ENCODE peak calls at places on chromosomes 16 and 17, in seven cellular contexts. One of them, this sample, is unnamed.

GRCh38 chr17:8785547-8786412 is 13.4 kb downstream of the MFSD6L start:
- DNase-seq in body of pancreas: peak; percentile 77
- DNase-seq in iris pigment epithelial cell: peak; percentile 44
- DNase-seq in activated CD4-positive, alpha-beta T cell treated with anti-CD3 and anti-CD28 coated beads for 48 hours: peak; percentile 78
- DNase-seq in stimulated activated CD4-positive, alpha-beta T cell treated with anti-CD3 and anti-CD28 coated beads, Interleukin-4, amount 100 ng/mL, for 24 hours: peak; percentile 67
- DNase-seq in sigmoid colon: peak; percentile 78
- DNase-seq in fibroblast of the aortic adventitia: peak; percentile 81
- DNase-seq in this sample: peak; percentile 89

GRCh38 chr17:61251939-61252865 is 147.4 kb upstream of the TBX2 start:
- DNase-seq in body of pancreas: peak; percentile 70
- DNase-seq in iris pigment epithelial cell: peak; percentile 99
- DNase-seq in activated CD4-positive, alpha-beta T cell treated with anti-CD3 and anti-CD28 coated beads for 48 hours: no peak
- DNase-seq in stimulated activated CD4-positive, alpha-beta T cell treated with anti-CD3 and anti-CD28 coated beads, Interleukin-4, amount 100 ng/mL, for 24 hours: no peak
- DNase-seq in sigmoid colon: peak; percentile 95
- DNase-seq in fibroblast of the aortic adventitia: peak; percentile 99
- DNase-seq in this sample: peak; percentile 92

GRCh38 chr16:57721356-57721755 is 14.2 kb upstream of the KATNB1 start:
- DNase-seq in body of pancreas: no peak
- DNase-seq in iris pigment epithelial cell: no peak
- DNase-seq in activated CD4-positive, alpha-beta T cell treated with anti-CD3 and anti-CD28 coated beads for 48 hours: no peak
- DNase-seq in stimulated activated CD4-positive, alpha-beta T cell treated with anti-CD3 and anti-CD28 coated beads, Interleukin-4, amount 100 ng/mL, for 24 hours: no peak
- DNase-seq in sigmoid colon: no peak
- DNase-seq in fibroblast of the aortic adventitia: no peak
- DNase-seq in this sample: no peak

GRCh38 chr16:89261691-89262563 is 44.4 kb downstream of the ZNF778 start:
- DNase-seq in body of pancreas: no peak
- DNase-seq in iris pigment epithelial cell: no peak
- DNase-seq in activated CD4-positive, alpha-beta T cell treated with anti-CD3 and anti-CD28 coated beads for 48 hours: no peak
- DNase-seq in stimulated activated CD4-positive, alpha-beta T cell treated with anti-CD3 and anti-CD28 coated beads, Interleukin-4, amount 100 ng/mL, for 24 hours: no peak
- DNase-seq in sigmoid colon: peak; percentile 64
- DNase-seq in fibroblast of the aortic adventitia: peak; percentile 34
- DNase-seq in this sample: no peak

GRCh38 chr16:24748242-24748641 is 18.8 kb downstream of the TNRC6A start:
- DNase-seq in body of pancreas: no peak
- DNase-seq in iris pigment epithelial cell: peak; percentile 97
- DNase-seq in activated CD4-positive, alpha-beta T cell treated with anti-CD3 and anti-CD28 coated beads for 48 hours: no peak
- DNase-seq in stimulated activated CD4-positive, alpha-beta T cell treated with anti-CD3 and anti-CD28 coated beads, Interleukin-4, amount 100 ng/mL, for 24 hours: peak; percentile 17
- DNase-seq in sigmoid colon: peak; percentile 77
- DNase-seq in fibroblast of the aortic adventitia: peak; percentile 91
- DNase-seq in this sample: no peak

GRCh38 chr16:72270531-72270930 is 98.6 kb upstream of the PMFBP1 start:
- DNase-seq in body of pancreas: no peak
- DNase-seq in iris pigment epithelial cell: no peak
- DNase-seq in activated CD4-positive, alpha-beta T cell treated with anti-CD3 and anti-CD28 coated beads for 48 hours: no peak
- DNase-seq in stimulated activated CD4-positive, alpha-beta T cell treated with anti-CD3 and anti-CD28 coated beads, Interleukin-4, amount 100 ng/mL, for 24 hours: no peak
- DNase-seq in sigmoid colon: no peak
- DNase-seq in fibroblast of the aortic adventitia: no peak
- DNase-seq in this sample: no peak

GRCh38 chr17:44840274-44840673 is 7.4 kb upstream of the HIGD1B start:
- DNase-seq in body of pancreas: no peak
- DNase-seq in iris pigment epithelial cell: no peak
- DNase-seq in activated CD4-positive, alpha-beta T cell treated with anti-CD3 and anti-CD28 coated beads for 48 hours: no peak
- DNase-seq in stimulated activated CD4-positive, alpha-beta T cell treated with anti-CD3 and anti-CD28 coated beads, Interleukin-4, amount 100 ng/mL, for 24 hours: no peak
- DNase-seq in sigmoid colon: no peak
- DNase-seq in fibroblast of the aortic adventitia: no peak
- DNase-seq in this sample: no peak

GRCh38 chr17:74981979-74982662 is 5.3 kb upstream of the CDR2L start:
- DNase-seq in body of pancreas: peak; percentile 80
- DNase-seq in iris pigment epithelial cell: peak; percentile 64
- DNase-seq in activated CD4-positive, alpha-beta T cell treated with anti-CD3 and anti-CD28 coated beads for 48 hours: peak; percentile 81
- DNase-seq in stimulated activated CD4-positive, alpha-beta T cell treated with anti-CD3 and anti-CD28 coated beads, Interleukin-4, amount 100 ng/mL, for 24 hours: peak; percentile 79
- DNase-seq in sigmoid colon: peak; percentile 85
- DNase-seq in fibroblast of the aortic adventitia: peak; percentile 40
- DNase-seq in this sample: peak; percentile 86

GRCh38 chr16:72986011-72986410 is 61.9 kb downstream of the ZFHX3 start:
- DNase-seq in body of pancreas: no peak
- DNase-seq in iris pigment epithelial cell: peak; percentile 36
- DNase-seq in activated CD4-positive, alpha-beta T cell treated with anti-CD3 and anti-CD28 coated beads for 48 hours: no peak
- DNase-seq in stimulated activated CD4-positive, alpha-beta T cell treated with anti-CD3 and anti-CD28 coated beads, Interleukin-4, amount 100 ng/mL, for 24 hours: no peak
- DNase-seq in sigmoid colon: peak; percentile 90
- DNase-seq in fibroblast of the aortic adventitia: no peak
- DNase-seq in this sample: no peak

GRCh38 chr17:80951121-80952090 is 40.2 kb upstream of the CHMP6 start:
- DNase-seq in body of pancreas: no peak
- DNase-seq in iris pigment epithelial cell: no peak
- DNase-seq in activated CD4-positive, alpha-beta T cell treated with anti-CD3 and anti-CD28 coated beads for 48 hours: no peak
- DNase-seq in stimulated activated CD4-positive, alpha-beta T cell treated with anti-CD3 and anti-CD28 coated beads, Interleukin-4, amount 100 ng/mL, for 24 hours: no peak
- DNase-seq in sigmoid colon: peak; percentile 60
- DNase-seq in fibroblast of the aortic adventitia: no peak
- DNase-seq in this sample: no peak

GRCh38 chr16:84673561-84673960 is 25.2 kb downstream of the KLHL36 start:
- DNase-seq in body of pancreas: no peak
- DNase-seq in iris pigment epithelial cell: no peak
- DNase-seq in activated CD4-positive, alpha-beta T cell treated with anti-CD3 and anti-CD28 coated beads for 48 hours: no peak
- DNase-seq in stimulated activated CD4-positive, alpha-beta T cell treated with anti-CD3 and anti-CD28 coated beads, Interleukin-4, amount 100 ng/mL, for 24 hours: no peak
- DNase-seq in sigmoid colon: no peak
- DNase-seq in fibroblast of the aortic adventitia: no peak
- DNase-seq in this sample: no peak

GRCh38 chr17:29060475-29060874 is 17.5 kb downstream of the PIPOX start:
- DNase-seq in body of pancreas: no peak
- DNase-seq in iris pigment epithelial cell: no peak
- DNase-seq in activated CD4-positive, alpha-beta T cell treated with anti-CD3 and anti-CD28 coated beads for 48 hours: no peak
- DNase-seq in stimulated activated CD4-positive, alpha-beta T cell treated with anti-CD3 and anti-CD28 coated beads, Interleukin-4, amount 100 ng/mL, for 24 hours: no peak
- DNase-seq in sigmoid colon: no peak
- DNase-seq in fibroblast of the aortic adventitia: no peak
- DNase-seq in this sample: no peak

GRCh38 chr16:48384305-48384981 is 770 bp downstream of the SIAH1 start:
- DNase-seq in body of pancreas: peak; percentile 57
- DNase-seq in iris pigment epithelial cell: peak; percentile 47
- DNase-seq in activated CD4-positive, alpha-beta T cell treated with anti-CD3 and anti-CD28 coated beads for 48 hours: peak; percentile 33
- DNase-seq in stimulated activated CD4-positive, alpha-beta T cell treated with anti-CD3 and anti-CD28 coated beads, Interleukin-4, amount 100 ng/mL, for 24 hours: peak; percentile 17
- DNase-seq in sigmoid colon: peak; percentile 81
- DNase-seq in fibroblast of the aortic adventitia: peak; percentile 54
- DNase-seq in this sample: peak; percentile 78

GRCh38 chr16:81784042-81784785 is 5.1 kb downstream of the PLCG2 start:
- DNase-seq in body of pancreas: no peak
- DNase-seq in iris pigment epithelial cell: no peak
- DNase-seq in activated CD4-positive, alpha-beta T cell treated with anti-CD3 and anti-CD28 coated beads for 48 hours: no peak
- DNase-seq in stimulated activated CD4-positive, alpha-beta T cell treated with anti-CD3 and anti-CD28 coated beads, Interleukin-4, amount 100 ng/mL, for 24 hours: no peak
- DNase-seq in sigmoid colon: no peak
- DNase-seq in fibroblast of the aortic adventitia: peak; percentile 7
- DNase-seq in this sample: no peak

GRCh38 chr17:19672009-19672837 is 23.7 kb downstream of the ALDH3A2 start:
- DNase-seq in body of pancreas: no peak
- DNase-seq in iris pigment epithelial cell: peak; percentile 7
- DNase-seq in activated CD4-positive, alpha-beta T cell treated with anti-CD3 and anti-CD28 coated beads for 48 hours: no peak
- DNase-seq in stimulated activated CD4-positive, alpha-beta T cell treated with anti-CD3 and anti-CD28 coated beads, Interleukin-4, amount 100 ng/mL, for 24 hours: no peak
- DNase-seq in sigmoid colon: no peak
- DNase-seq in fibroblast of the aortic adventitia: peak; percentile 30
- DNase-seq in this sample: no peak

GRCh38 chr17:55688057-55688456 is 34.6 kb downstream of the TMEM100 start:
- DNase-seq in body of pancreas: no peak
- DNase-seq in iris pigment epithelial cell: no peak
- DNase-seq in activated CD4-positive, alpha-beta T cell treated with anti-CD3 and anti-CD28 coated beads for 48 hours: no peak
- DNase-seq in stimulated activated CD4-positive, alpha-beta T cell treated with anti-CD3 and anti-CD28 coated beads, Interleukin-4, amount 100 ng/mL, for 24 hours: no peak
- DNase-seq in sigmoid colon: no peak
- DNase-seq in fibroblast of the aortic adventitia: no peak
- DNase-seq in this sample: no peak

GRCh38 chr16:52469775-52470174 is 77.2 kb downstream of the TOX3 start:
- DNase-seq in body of pancreas: no peak
- DNase-seq in iris pigment epithelial cell: peak; percentile 5
- DNase-seq in activated CD4-positive, alpha-beta T cell treated with anti-CD3 and anti-CD28 coated beads for 48 hours: no peak
- DNase-seq in stimulated activated CD4-positive, alpha-beta T cell treated with anti-CD3 and anti-CD28 coated beads, Interleukin-4, amount 100 ng/mL, for 24 hours: no peak
- DNase-seq in sigmoid colon: no peak
- DNase-seq in fibroblast of the aortic adventitia: no peak
- DNase-seq in this sample: no peak

GRCh38 chr17:1552911-1553310 is 9.7 kb downstream of the PITPNA start:
- DNase-seq in body of pancreas: no peak
- DNase-seq in iris pigment epithelial cell: no peak
- DNase-seq in activated CD4-positive, alpha-beta T cell treated with anti-CD3 and anti-CD28 coated beads for 48 hours: no peak
- DNase-seq in stimulated activated CD4-positive, alpha-beta T cell treated with anti-CD3 and anti-CD28 coated beads, Interleukin-4, amount 100 ng/mL, for 24 hours: no peak
- DNase-seq in sigmoid colon: no peak
- DNase-seq in fibroblast of the aortic adventitia: no peak
- DNase-seq in this sample: no peak

GRCh38 chr17:74833501-74834361 is 26.0 kb downstream of the GRIN2C start:
- DNase-seq in body of pancreas: no peak
- DNase-seq in iris pigment epithelial cell: peak; percentile 49
- DNase-seq in activated CD4-positive, alpha-beta T cell treated with anti-CD3 and anti-CD28 coated beads for 48 hours: no peak
- DNase-seq in stimulated activated CD4-positive, alpha-beta T cell treated with anti-CD3 and anti-CD28 coated beads, Interleukin-4, amount 100 ng/mL, for 24 hours: no peak
- DNase-seq in sigmoid colon: no peak
- DNase-seq in fibroblast of the aortic adventitia: no peak
- DNase-seq in this sample: no peak

GRCh38 chr16:85857406-85857805 is 41.6 kb upstream of the IRF8 start:
- DNase-seq in body of pancreas: no peak
- DNase-seq in iris pigment epithelial cell: no peak
- DNase-seq in activated CD4-positive, alpha-beta T cell treated with anti-CD3 and anti-CD28 coated beads for 48 hours: no peak
- DNase-seq in stimulated activated CD4-positive, alpha-beta T cell treated with anti-CD3 and anti-CD28 coated beads, Interleukin-4, amount 100 ng/mL, for 24 hours: no peak
- DNase-seq in sigmoid colon: no peak
- DNase-seq in fibroblast of the aortic adventitia: no peak
- DNase-seq in this sample: no peak

GRCh38 chr16:19232988-19233387 is 52.5 kb upstream of the CLEC19A start:
- DNase-seq in body of pancreas: no peak
- DNase-seq in iris pigment epithelial cell: no peak
- DNase-seq in activated CD4-positive, alpha-beta T cell treated with anti-CD3 and anti-CD28 coated beads for 48 hours: no peak
- DNase-seq in stimulated activated CD4-positive, alpha-beta T cell treated with anti-CD3 and anti-CD28 coated beads, Interleukin-4, amount 100 ng/mL, for 24 hours: no peak
- DNase-seq in sigmoid colon: no peak
- DNase-seq in fibroblast of the aortic adventitia: no peak
- DNase-seq in this sample: no peak

GRCh38 chr16:81003610-81004460 is 2.9 kb downstream of the CMC2 start:
- DNase-seq in body of pancreas: no peak
- DNase-seq in iris pigment epithelial cell: peak; percentile 72
- DNase-seq in activated CD4-positive, alpha-beta T cell treated with anti-CD3 and anti-CD28 coated beads for 48 hours: peak; percentile 45
- DNase-seq in stimulated activated CD4-positive, alpha-beta T cell treated with anti-CD3 and anti-CD28 coated beads, Interleukin-4, amount 100 ng/mL, for 24 hours: no peak
- DNase-seq in sigmoid colon: no peak
- DNase-seq in fibroblast of the aortic adventitia: peak; percentile 61
- DNase-seq in this sample: no peak

GRCh38 chr16:50680907-50681885 is at the start of gene SNX20:
- DNase-seq in body of pancreas: no peak
- DNase-seq in iris pigment epithelial cell: no peak
- DNase-seq in activated CD4-positive, alpha-beta T cell treated with anti-CD3 and anti-CD28 coated beads for 48 hours: peak; percentile 69
- DNase-seq in stimulated activated CD4-positive, alpha-beta T cell treated with anti-CD3 and anti-CD28 coated beads, Interleukin-4, amount 100 ng/mL, for 24 hours: peak; percentile 64
- DNase-seq in sigmoid colon: no peak
- DNase-seq in fibroblast of the aortic adventitia: no peak
- DNase-seq in this sample: peak; percentile 88

GRCh38 chr16:89375021-89375420 is 115.3 kb downstream of the ANKRD11 start:
- DNase-seq in body of pancreas: no peak
- DNase-seq in iris pigment epithelial cell: no peak
- DNase-seq in activated CD4-positive, alpha-beta T cell treated with anti-CD3 and anti-CD28 coated beads for 48 hours: no peak
- DNase-seq in stimulated activated CD4-positive, alpha-beta T cell treated with anti-CD3 and anti-CD28 coated beads, Interleukin-4, amount 100 ng/mL, for 24 hours: no peak
- DNase-seq in sigmoid colon: no peak
- DNase-seq in fibroblast of the aortic adventitia: no peak
- DNase-seq in this sample: no peak

GRCh38 chr17:82948957-82949356 is 109.1 kb upstream of the ZNF750 start:
- DNase-seq in body of pancreas: no peak
- DNase-seq in iris pigment epithelial cell: no peak
- DNase-seq in activated CD4-positive, alpha-beta T cell treated with anti-CD3 and anti-CD28 coated beads for 48 hours: no peak
- DNase-seq in stimulated activated CD4-positive, alpha-beta T cell treated with anti-CD3 and anti-CD28 coated beads, Interleukin-4, amount 100 ng/mL, for 24 hours: no peak
- DNase-seq in sigmoid colon: peak; percentile 19
- DNase-seq in fibroblast of the aortic adventitia: no peak
- DNase-seq in this sample: no peak

GRCh38 chr16:46817961-46818360 is 13.0 kb downstream of the C16orf87 start:
- DNase-seq in body of pancreas: no peak
- DNase-seq in iris pigment epithelial cell: peak; percentile 68
- DNase-seq in activated CD4-positive, alpha-beta T cell treated with anti-CD3 and anti-CD28 coated beads for 48 hours: no peak
- DNase-seq in stimulated activated CD4-positive, alpha-beta T cell treated with anti-CD3 and anti-CD28 coated beads, Interleukin-4, amount 100 ng/mL, for 24 hours: no peak
- DNase-seq in sigmoid colon: no peak
- DNase-seq in fibroblast of the aortic adventitia: peak; percentile 19
- DNase-seq in this sample: no peak

GRCh38 chr16:86676216-86676800 is 98.0 kb downstream of the FOXL1 start:
- DNase-seq in body of pancreas: no peak
- DNase-seq in iris pigment epithelial cell: peak; percentile 77
- DNase-seq in activated CD4-positive, alpha-beta T cell treated with anti-CD3 and anti-CD28 coated beads for 48 hours: no peak
- DNase-seq in stimulated activated CD4-positive, alpha-beta T cell treated with anti-CD3 and anti-CD28 coated beads, Interleukin-4, amount 100 ng/mL, for 24 hours: no peak
- DNase-seq in sigmoid colon: no peak
- DNase-seq in fibroblast of the aortic adventitia: peak; percentile 71
- DNase-seq in this sample: no peak

GRCh38 chr16:81609323-81609892 is 164.8 kb downstream of the CMIP start:
- DNase-seq in body of pancreas: no peak
- DNase-seq in iris pigment epithelial cell: no peak
- DNase-seq in activated CD4-positive, alpha-beta T cell treated with anti-CD3 and anti-CD28 coated beads for 48 hours: no peak
- DNase-seq in stimulated activated CD4-positive, alpha-beta T cell treated with anti-CD3 and anti-CD28 coated beads, Interleukin-4, amount 100 ng/mL, for 24 hours: no peak
- DNase-seq in sigmoid colon: no peak
- DNase-seq in fibroblast of the aortic adventitia: no peak
- DNase-seq in this sample: no peak

GRCh38 chr17:7839890-7840260 is 5.9 kb downstream of the KDM6B start:
- DNase-seq in body of pancreas: no peak
- DNase-seq in iris pigment epithelial cell: peak; percentile 46
- DNase-seq in activated CD4-positive, alpha-beta T cell treated with anti-CD3 and anti-CD28 coated beads for 48 hours: peak; percentile 50
- DNase-seq in stimulated activated CD4-positive, alpha-beta T cell treated with anti-CD3 and anti-CD28 coated beads, Interleukin-4, amount 100 ng/mL, for 24 hours: peak; percentile 21
- DNase-seq in sigmoid colon: peak; percentile 63
- DNase-seq in fibroblast of the aortic adventitia: peak; percentile 60
- DNase-seq in this sample: no peak

GRCh38 chr16:48053346-48053745 is 102.4 kb downstream of the ABCC12 start:
- DNase-seq in body of pancreas: no peak
- DNase-seq in iris pigment epithelial cell: peak; percentile 75
- DNase-seq in activated CD4-positive, alpha-beta T cell treated with anti-CD3 and anti-CD28 coated beads for 48 hours: no peak
- DNase-seq in stimulated activated CD4-positive, alpha-beta T cell treated with anti-CD3 and anti-CD28 coated beads, Interleukin-4, amount 100 ng/mL, for 24 hours: no peak
- DNase-seq in sigmoid colon: no peak
- DNase-seq in fibroblast of the aortic adventitia: peak; percentile 82
- DNase-seq in this sample: no peak

GRCh38 chr16:66250686-66251405 is 115.6 kb upstream of the CDH5 start:
- DNase-seq in body of pancreas: no peak
- DNase-seq in iris pigment epithelial cell: peak; percentile 67
- DNase-seq in activated CD4-positive, alpha-beta T cell treated with anti-CD3 and anti-CD28 coated beads for 48 hours: no peak
- DNase-seq in stimulated activated CD4-positive, alpha-beta T cell treated with anti-CD3 and anti-CD28 coated beads, Interleukin-4, amount 100 ng/mL, for 24 hours: no peak
- DNase-seq in sigmoid colon: peak; percentile 94
- DNase-seq in fibroblast of the aortic adventitia: peak; percentile 87
- DNase-seq in this sample: peak; percentile 78

GRCh38 chr16:50547340-50547865 is 793 bp upstream of the NKD1 start:
- DNase-seq in body of pancreas: peak; percentile 60
- DNase-seq in iris pigment epithelial cell: no peak
- DNase-seq in activated CD4-positive, alpha-beta T cell treated with anti-CD3 and anti-CD28 coated beads for 48 hours: peak; percentile 61
- DNase-seq in stimulated activated CD4-positive, alpha-beta T cell treated with anti-CD3 and anti-CD28 coated beads, Interleukin-4, amount 100 ng/mL, for 24 hours: peak; percentile 62
- DNase-seq in sigmoid colon: peak; percentile 77
- DNase-seq in fibroblast of the aortic adventitia: no peak
- DNase-seq in this sample: no peak

GRCh38 chr17:66098040-66098439 is 93.9 kb downstream of the CEP112 start:
- DNase-seq in body of pancreas: no peak
- DNase-seq in iris pigment epithelial cell: peak; percentile 33
- DNase-seq in activated CD4-positive, alpha-beta T cell treated with anti-CD3 and anti-CD28 coated beads for 48 hours: no peak
- DNase-seq in stimulated activated CD4-positive, alpha-beta T cell treated with anti-CD3 and anti-CD28 coated beads, Interleukin-4, amount 100 ng/mL, for 24 hours: no peak
- DNase-seq in sigmoid colon: no peak
- DNase-seq in fibroblast of the aortic adventitia: no peak
- DNase-seq in this sample: no peak

GRCh38 chr17:35752471-35752870 is 568 bp downstream of the GAS2L2 start:
- DNase-seq in body of pancreas: peak; percentile 60
- DNase-seq in iris pigment epithelial cell: no peak
- DNase-seq in activated CD4-positive, alpha-beta T cell treated with anti-CD3 and anti-CD28 coated beads for 48 hours: no peak
- DNase-seq in stimulated activated CD4-positive, alpha-beta T cell treated with anti-CD3 and anti-CD28 coated beads, Interleukin-4, amount 100 ng/mL, for 24 hours: no peak
- DNase-seq in sigmoid colon: no peak
- DNase-seq in fibroblast of the aortic adventitia: no peak
- DNase-seq in this sample: no peak

GRCh38 chr17:78329263-78330059 is 30.4 kb downstream of the SOCS3 start:
- DNase-seq in body of pancreas: no peak
- DNase-seq in iris pigment epithelial cell: peak; percentile 73
- DNase-seq in activated CD4-positive, alpha-beta T cell treated with anti-CD3 and anti-CD28 coated beads for 48 hours: peak; percentile 31
- DNase-seq in stimulated activated CD4-positive, alpha-beta T cell treated with anti-CD3 and anti-CD28 coated beads, Interleukin-4, amount 100 ng/mL, for 24 hours: no peak
- DNase-seq in sigmoid colon: no peak
- DNase-seq in fibroblast of the aortic adventitia: peak; percentile 64
- DNase-seq in this sample: no peak

GRCh38 chr17:58107306-58107705 is 24.1 kb downstream of the DYNLL2 start:
- DNase-seq in body of pancreas: no peak
- DNase-seq in iris pigment epithelial cell: no peak
- DNase-seq in activated CD4-positive, alpha-beta T cell treated with anti-CD3 and anti-CD28 coated beads for 48 hours: no peak
- DNase-seq in stimulated activated CD4-positive, alpha-beta T cell treated with anti-CD3 and anti-CD28 coated beads, Interleukin-4, amount 100 ng/mL, for 24 hours: no peak
- DNase-seq in sigmoid colon: no peak
- DNase-seq in fibroblast of the aortic adventitia: no peak
- DNase-seq in this sample: no peak

GRCh38 chr16:77531741-77532140 is 96.9 kb upstream of the ADAMTS18 start:
- DNase-seq in body of pancreas: no peak
- DNase-seq in iris pigment epithelial cell: peak; percentile 83
- DNase-seq in activated CD4-positive, alpha-beta T cell treated with anti-CD3 and anti-CD28 coated beads for 48 hours: no peak
- DNase-seq in stimulated activated CD4-positive, alpha-beta T cell treated with anti-CD3 and anti-CD28 coated beads, Interleukin-4, amount 100 ng/mL, for 24 hours: no peak
- DNase-seq in sigmoid colon: no peak
- DNase-seq in fibroblast of the aortic adventitia: peak; percentile 86
- DNase-seq in this sample: no peak

GRCh38 chr17:14089179-14089578 is 19.9 kb downstream of the COX10 start:
- DNase-seq in body of pancreas: no peak
- DNase-seq in iris pigment epithelial cell: no peak
- DNase-seq in activated CD4-positive, alpha-beta T cell treated with anti-CD3 and anti-CD28 coated beads for 48 hours: no peak
- DNase-seq in stimulated activated CD4-positive, alpha-beta T cell treated with anti-CD3 and anti-CD28 coated beads, Interleukin-4, amount 100 ng/mL, for 24 hours: no peak
- DNase-seq in sigmoid colon: no peak
- DNase-seq in fibroblast of the aortic adventitia: no peak
- DNase-seq in this sample: no peak

This sample was measured in cardiac septum.